ENCODE peak calls at places on chromosomes 6 and 20, in four cellular contexts. One of them, this sample, is unnamed.

GRCh38 chr6:139256087-139256486 is 35.7 kb downstream of the TXLNB start:
- DNase-seq in activated CD4-positive, CD25-positive, alpha-beta regulatory T cell: no peak
- DNase-seq in astrocyte of the cerebellum: peak; percentile 97
- DNase-seq in NCI-H524: no peak
- DNase-seq in this sample: no peak

GRCh38 chr6:7727150-7727950 is 1.5 kb downstream of the BMP6 start:
- DNase-seq in activated CD4-positive, CD25-positive, alpha-beta regulatory T cell: no peak
- DNase-seq in astrocyte of the cerebellum: no peak
- DNase-seq in NCI-H524: peak; percentile 26
- DNase-seq in this sample: no peak

GRCh38 chr6:129055796-129056195 is 172.9 kb downstream of the LAMA2 start:
- DNase-seq in activated CD4-positive, CD25-positive, alpha-beta regulatory T cell: no peak
- DNase-seq in astrocyte of the cerebellum: no peak
- DNase-seq in NCI-H524: no peak
- DNase-seq in this sample: no peak

GRCh38 chr6:119158057-119158848 is 79.8 kb upstream of the FAM184A start:
- DNase-seq in activated CD4-positive, CD25-positive, alpha-beta regulatory T cell: no peak
- DNase-seq in astrocyte of the cerebellum: no peak
- DNase-seq in NCI-H524: no peak
- DNase-seq in this sample: no peak

GRCh38 chr6:73675466-73676098 is 20.4 kb upstream of the CD109 start:
- DNase-seq in activated CD4-positive, CD25-positive, alpha-beta regulatory T cell: peak; percentile 63
- DNase-seq in astrocyte of the cerebellum: peak; percentile 57
- DNase-seq in NCI-H524: peak; percentile 62
- DNase-seq in this sample: no peak

GRCh38 chr20:4512891-4513550 is 208.7 kb upstream of the PRND start:
- DNase-seq in activated CD4-positive, CD25-positive, alpha-beta regulatory T cell: no peak
- DNase-seq in astrocyte of the cerebellum: peak; percentile 91
- DNase-seq in NCI-H524: no peak
- DNase-seq in this sample: no peak

GRCh38 chr6:1610497-1611321 is 994 bp downstream of the FOXC1 start:
- DNase-seq in activated CD4-positive, CD25-positive, alpha-beta regulatory T cell: no peak
- DNase-seq in astrocyte of the cerebellum: no peak
- DNase-seq in NCI-H524: peak; percentile 41
- DNase-seq in this sample: no peak

GRCh38 chr6:34664270-34664971 is 32.1 kb downstream of the ILRUN start:
- DNase-seq in activated CD4-positive, CD25-positive, alpha-beta regulatory T cell: no peak
- DNase-seq in astrocyte of the cerebellum: no peak
- DNase-seq in NCI-H524: no peak
- DNase-seq in this sample: no peak

GRCh38 chr6:41531591-41532582 is 14.3 kb upstream of the FOXP4 start:
- DNase-seq in activated CD4-positive, CD25-positive, alpha-beta regulatory T cell: peak; percentile 45
- DNase-seq in astrocyte of the cerebellum: no peak
- DNase-seq in NCI-H524: peak; percentile 92
- DNase-seq in this sample: no peak

GRCh38 chr6:5275497-5275896 is 14.2 kb downstream of the FARS2 start:
- DNase-seq in activated CD4-positive, CD25-positive, alpha-beta regulatory T cell: no peak
- DNase-seq in astrocyte of the cerebellum: no peak
- DNase-seq in NCI-H524: no peak
- DNase-seq in this sample: no peak

GRCh38 chr6:10583509-10583908 is 62.4 kb downstream of the GCNT2 start:
- DNase-seq in activated CD4-positive, CD25-positive, alpha-beta regulatory T cell: no peak
- DNase-seq in astrocyte of the cerebellum: no peak
- DNase-seq in NCI-H524: no peak
- DNase-seq in this sample: no peak

GRCh38 chr6:149694926-149695325 is 23.0 kb downstream of the LATS1 start:
- DNase-seq in activated CD4-positive, CD25-positive, alpha-beta regulatory T cell: no peak
- DNase-seq in astrocyte of the cerebellum: no peak
- DNase-seq in NCI-H524: peak; percentile 82
- DNase-seq in this sample: no peak